ENCODE peak calls at places on chromosomes 13 and 19, in four cellular contexts. One of them, this sample, is unnamed.

GRCh38 chr19:11451942-11452813 is 16.7 kb downstream of the PRKCSH start:
- DNase-seq in tibial artery: no peak
- DNase-seq in endodermal cell: peak
- DNase-seq in body of pancreas: no peak
- DNase-seq in this sample: no peak

GRCh38 chr19:20968092-20968491 is 45.0 kb downstream of the ZNF85 start:
- DNase-seq in tibial artery: no peak
- DNase-seq in endodermal cell: no peak
- DNase-seq in body of pancreas: no peak
- DNase-seq in this sample: no peak

GRCh38 chr13:108551674-108552073 is 77.7 kb upstream of the MYO16 start:
- DNase-seq in tibial artery: no peak
- DNase-seq in endodermal cell: no peak
- DNase-seq in body of pancreas: no peak
- DNase-seq in this sample: no peak

GRCh38 chr19:15623711-15624318 is 8.8 kb downstream of the CYP4F8 start:
- DNase-seq in tibial artery: no peak
- DNase-seq in endodermal cell: peak
- DNase-seq in body of pancreas: no peak
- DNase-seq in this sample: no peak

GRCh38 chr13:49099513-49099877 is 120.6 kb upstream of the MLNR start:
- DNase-seq in tibial artery: no peak
- DNase-seq in endodermal cell: no peak
- DNase-seq in body of pancreas: no peak
- DNase-seq in this sample: no peak

GRCh38 chr13:20495087-20496023 is 30.3 kb downstream of the CRYL1 start:
- DNase-seq in tibial artery: no peak
- DNase-seq in endodermal cell: peak
- DNase-seq in body of pancreas: peak
- DNase-seq in this sample: peak

GRCh38 chr13:105611424-105611823 is 924.0 kb downstream of the EFNB2 start:
- DNase-seq in tibial artery: no peak
- DNase-seq in endodermal cell: no peak
- DNase-seq in body of pancreas: no peak
- DNase-seq in this sample: peak

GRCh38 chr19:4233282-4233853 is 4.0 kb downstream of the EBI3 start:
- DNase-seq in tibial artery: no peak
- DNase-seq in endodermal cell: peak
- DNase-seq in body of pancreas: peak
- DNase-seq in this sample: peak

GRCh38 chr19:7789447-7789846 is 26.4 kb downstream of the CLEC4M start:
- DNase-seq in tibial artery: no peak
- DNase-seq in endodermal cell: peak
- DNase-seq in body of pancreas: no peak
- DNase-seq in this sample: no peak

GRCh38 chr19:58020129-58020528 is 13.7 kb upstream of the ZSCAN1 start:
- DNase-seq in tibial artery: peak
- DNase-seq in endodermal cell: no peak
- DNase-seq in body of pancreas: no peak
- DNase-seq in this sample: no peak

GRCh38 chr19:28966737-28967401 is 246.1 kb downstream of the UQCRFS1 start:
- DNase-seq in tibial artery: no peak
- DNase-seq in endodermal cell: peak
- DNase-seq in body of pancreas: no peak
- DNase-seq in this sample: peak

GRCh38 chr19:35524181-35524838 is 3.8 kb downstream of the SBSN start:
- DNase-seq in tibial artery: no peak
- DNase-seq in endodermal cell: peak
- DNase-seq in body of pancreas: no peak
- DNase-seq in this sample: no peak

GRCh38 chr13:71964491-71965108 is 97.6 kb upstream of the DACH1 start:
- DNase-seq in tibial artery: no peak
- DNase-seq in endodermal cell: peak
- DNase-seq in body of pancreas: no peak
- DNase-seq in this sample: no peak

GRCh38 chr19:31529121-31529520 is 179.9 kb upstream of the TSHZ3 start:
- DNase-seq in tibial artery: no peak
- DNase-seq in endodermal cell: no peak
- DNase-seq in body of pancreas: no peak
- DNase-seq in this sample: no peak

DNA sequence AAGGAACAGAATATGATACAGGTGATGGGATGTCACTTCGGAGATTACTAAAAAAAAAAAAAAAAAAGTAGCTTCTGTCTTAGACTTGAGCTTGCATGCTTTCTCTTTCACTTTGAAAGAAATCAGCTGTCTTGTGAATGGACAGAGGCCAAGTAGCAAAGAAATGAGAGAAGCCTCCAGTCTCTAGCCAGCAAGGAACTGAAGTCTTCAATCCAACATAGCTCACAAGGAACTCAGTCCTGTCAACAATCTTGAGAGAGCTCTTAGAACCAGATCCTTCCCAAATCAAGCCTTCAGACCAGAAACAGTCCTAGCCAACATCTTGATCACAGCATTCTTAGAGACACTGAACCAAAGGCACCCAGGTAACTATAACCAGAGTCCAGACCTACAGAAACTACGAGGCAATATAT is 7.7 kb downstream of the N4BP2L2 start:
- DNase-seq in tibial artery: no peak
- DNase-seq in endodermal cell: no peak
- DNase-seq in body of pancreas: peak
- DNase-seq in this sample: peak
- H3K4me3 ChIP-seq in tibial artery: no peak
- H3K4me3 ChIP-seq in endodermal cell: no peak
- H3K4me3 ChIP-seq in body of pancreas: no peak
- H3K4me3 ChIP-seq in this sample: peak

DNA sequence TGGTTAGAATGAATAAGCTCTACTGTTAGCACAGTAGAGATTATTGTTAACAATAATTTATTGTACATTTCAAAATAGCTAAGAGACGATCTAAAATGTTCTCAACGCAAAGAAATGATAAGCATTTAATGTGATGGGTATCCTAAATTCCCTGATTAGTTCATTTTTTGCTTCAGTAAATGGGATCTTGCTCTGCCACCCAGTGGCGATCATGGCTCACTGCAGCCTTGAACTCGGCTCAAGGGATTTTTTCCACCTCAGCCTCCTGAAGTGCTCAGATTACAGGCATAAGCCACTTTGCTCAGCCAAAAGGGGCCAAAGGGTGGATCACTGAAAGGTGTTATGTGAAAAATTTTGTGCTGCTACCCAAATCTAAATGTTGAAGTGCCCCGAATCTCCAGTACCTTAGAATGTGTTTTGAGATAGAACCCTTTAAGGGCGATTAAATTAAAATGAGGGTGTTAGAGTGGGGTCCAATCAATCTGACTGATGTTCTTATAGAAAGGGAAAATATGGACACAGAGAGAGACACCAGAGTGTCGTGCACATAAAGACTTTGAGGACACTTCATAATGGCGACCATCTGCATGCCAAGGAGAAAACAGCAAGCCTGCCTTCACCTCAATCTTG is 31.5 kb upstream of the ZNF766 start:
- DNase-seq in tibial artery: peak
- DNase-seq in endodermal cell: peak
- DNase-seq in body of pancreas: peak
- DNase-seq in this sample: peak
- TF ChIP-seq CTCF in tibial artery: peak
- TF ChIP-seq CTCF in endodermal cell: peak
- TF ChIP-seq CTCF in body of pancreas: peak
- TF ChIP-seq CTCF in this sample: peak

DNA sequence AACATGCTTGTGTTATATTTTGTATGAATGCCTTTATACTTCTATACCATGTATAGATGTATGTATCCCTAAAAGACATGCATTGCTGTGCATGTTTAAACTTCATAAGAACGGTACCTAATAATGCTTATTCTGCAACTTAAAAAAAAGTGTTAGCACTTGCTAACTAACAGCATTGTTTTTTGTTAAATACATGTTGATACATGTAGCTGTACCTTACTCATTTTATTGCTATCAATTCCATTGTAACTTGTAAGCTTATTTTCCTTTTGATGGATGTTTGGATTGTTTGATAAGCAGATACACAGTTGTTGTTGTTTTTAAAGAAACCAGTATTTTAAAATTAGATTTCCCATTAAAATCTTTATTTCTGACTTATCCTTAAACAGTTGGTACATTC is 53.8 kb downstream of the CDK8 start:
- DNase-seq in tibial artery: no peak
- DNase-seq in endodermal cell: no peak
- DNase-seq in body of pancreas: no peak
- DNase-seq in this sample: no peak
- H3K4me3 ChIP-seq in tibial artery: no peak
- H3K4me3 ChIP-seq in endodermal cell: no peak
- H3K4me3 ChIP-seq in body of pancreas: no peak
- H3K4me3 ChIP-seq in this sample: no peak

GRCh38 chr19:17490411-17490810 is 20.1 kb downstream of the SLC27A1 start:
- DNase-seq in tibial artery: no peak
- DNase-seq in endodermal cell: no peak
- DNase-seq in body of pancreas: no peak
- DNase-seq in this sample: no peak

GRCh38 chr19:17487240-17488121 is 17.2 kb downstream of the SLC27A1 start:
- DNase-seq in tibial artery: no peak
- DNase-seq in endodermal cell: no peak
- DNase-seq in body of pancreas: no peak
- DNase-seq in this sample: no peak

GRCh38 chr19:17489392-17490030 is 19.2 kb downstream of the SLC27A1 start:
- DNase-seq in tibial artery: no peak
- DNase-seq in endodermal cell: no peak
- DNase-seq in body of pancreas: no peak
- DNase-seq in this sample: no peak

GRCh38 chr19:17486545-17486944 is 16.2 kb downstream of the SLC27A1 start:
- DNase-seq in tibial artery: no peak
- DNase-seq in endodermal cell: no peak
- DNase-seq in body of pancreas: no peak
- DNase-seq in this sample: no peak

DNA sequence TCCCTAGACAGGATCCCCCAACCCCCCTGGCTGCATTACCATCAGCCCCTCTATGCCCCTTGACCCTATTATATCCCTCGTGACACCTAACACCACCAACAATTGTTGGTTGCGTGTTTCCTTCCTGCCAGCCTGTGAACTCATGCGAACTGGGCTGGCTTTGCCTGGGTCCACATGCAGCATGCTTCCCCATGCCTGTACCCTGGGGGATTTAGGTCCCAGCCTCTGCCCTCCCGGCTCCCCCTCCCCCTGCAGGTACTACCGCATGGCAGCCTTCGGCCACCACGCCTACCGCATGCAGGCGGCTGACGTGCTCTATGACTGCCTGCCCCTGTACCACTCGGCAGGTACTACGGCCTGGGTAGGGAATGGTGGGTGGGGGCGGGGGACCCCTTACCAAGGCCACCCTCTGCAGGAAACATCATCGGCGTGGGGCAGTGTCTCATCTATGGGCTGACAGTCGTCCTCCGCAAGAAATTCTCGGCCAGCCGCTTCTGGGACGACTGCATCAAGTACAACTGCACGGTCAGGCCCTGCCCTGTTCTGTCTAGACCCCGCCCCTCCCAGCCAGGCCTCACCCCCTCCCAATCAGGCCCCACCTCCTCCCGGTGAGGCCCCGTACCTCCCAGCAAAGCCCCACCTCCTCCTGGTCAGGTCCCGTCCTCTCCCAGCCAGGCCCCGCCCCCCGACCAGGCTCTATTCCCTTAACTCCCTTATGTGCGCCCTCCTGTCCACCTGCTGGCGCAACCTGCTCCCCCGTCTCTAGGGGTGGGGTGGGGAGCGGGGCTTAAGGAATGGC is 18.5 kb downstream of the SLC27A1 start:
- DNase-seq in tibial artery: peak
- DNase-seq in endodermal cell: peak
- DNase-seq in body of pancreas: peak
- DNase-seq in this sample: peak
- TF ChIP-seq CTCF in tibial artery: no peak
- TF ChIP-seq CTCF in endodermal cell: peak
- TF ChIP-seq CTCF in body of pancreas: peak
- TF ChIP-seq CTCF in this sample: no peak

GRCh38 chr19:46603195-46603637 is 2.1 kb downstream of the CALM3 start:
- DNase-seq in tibial artery: peak
- DNase-seq in endodermal cell: peak
- DNase-seq in body of pancreas: peak
- DNase-seq in this sample: no peak
- H3K4me3 ChIP-seq in tibial artery: peak
- H3K4me3 ChIP-seq in endodermal cell: peak
- H3K4me3 ChIP-seq in body of pancreas: no peak
- H3K4me3 ChIP-seq in this sample: peak

DNA sequence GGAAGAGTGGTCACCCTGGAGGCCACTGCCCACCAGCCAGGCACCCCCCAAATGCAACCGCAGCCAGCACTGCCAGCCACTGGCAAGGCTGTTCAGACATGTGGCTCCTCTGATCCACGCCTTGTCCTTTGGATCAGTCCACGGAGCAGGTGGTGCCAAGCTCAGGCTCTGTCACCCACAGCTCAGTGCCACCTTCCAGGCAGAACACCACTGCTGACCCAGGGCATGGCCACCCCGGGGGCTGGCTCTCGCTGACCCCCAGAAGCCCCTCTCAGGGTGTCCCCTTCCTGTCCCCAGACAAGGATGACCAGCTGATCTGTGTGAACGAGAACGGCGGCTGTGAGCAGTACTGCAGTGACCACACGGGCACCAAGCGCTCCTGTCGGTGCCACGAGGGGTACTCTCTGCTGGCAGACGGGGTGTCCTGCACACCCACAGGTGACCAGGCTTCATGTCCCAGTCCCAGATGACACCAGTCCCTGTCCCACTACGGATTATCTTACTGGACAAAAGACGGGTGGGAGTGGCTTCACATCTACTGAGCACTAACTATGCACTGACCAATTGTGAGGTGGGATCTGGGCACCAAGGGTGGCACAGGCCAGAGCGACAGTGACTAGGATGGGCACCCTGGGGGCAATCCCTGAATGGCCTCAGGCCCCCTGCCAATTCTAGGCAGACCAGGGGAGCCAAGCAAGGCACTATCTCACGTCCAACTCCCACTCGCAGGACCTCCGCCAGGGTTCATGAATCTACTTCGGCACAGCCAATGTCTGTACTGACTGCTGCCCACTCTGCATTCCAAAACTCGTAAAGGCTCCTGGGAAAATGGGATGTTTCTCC is 7.0 kb upstream of the F10 start:
- DNase-seq in tibial artery: peak
- DNase-seq in endodermal cell: peak
- DNase-seq in body of pancreas: peak
- DNase-seq in this sample: no peak
- TF ChIP-seq CTCF in tibial artery: no peak
- TF ChIP-seq CTCF in endodermal cell: no peak
- TF ChIP-seq CTCF in body of pancreas: no peak
- TF ChIP-seq CTCF in this sample: no peak

GRCh38 chr19:33511346-33511745 is 10.2 kb downstream of the PEPD start:
- DNase-seq in tibial artery: no peak
- DNase-seq in endodermal cell: no peak
- DNase-seq in body of pancreas: no peak
- DNase-seq in this sample: no peak

GRCh38 chr19:33512021-33512420 is 9.6 kb downstream of the PEPD start:
- DNase-seq in tibial artery: no peak
- DNase-seq in endodermal cell: no peak
- DNase-seq in body of pancreas: no peak
- DNase-seq in this sample: no peak

GRCh38 chr19:33509774-33510173 is 11.8 kb downstream of the PEPD start:
- DNase-seq in tibial artery: no peak
- DNase-seq in endodermal cell: no peak
- DNase-seq in body of pancreas: no peak
- DNase-seq in this sample: no peak

GRCh38 chr19:33508941-33509614 is 12.5 kb downstream of the PEPD start:
- DNase-seq in tibial artery: no peak
- DNase-seq in endodermal cell: no peak
- DNase-seq in body of pancreas: no peak
- DNase-seq in this sample: peak

GRCh38 chr19:33510728-33511255 is 10.8 kb downstream of the PEPD start:
- DNase-seq in tibial artery: no peak
- DNase-seq in endodermal cell: no peak
- DNase-seq in body of pancreas: no peak
- DNase-seq in this sample: no peak
- H3K4me3 ChIP-seq in tibial artery: no peak
- H3K4me3 ChIP-seq in endodermal cell: no peak
- H3K4me3 ChIP-seq in body of pancreas: no peak
- H3K4me3 ChIP-seq in this sample: no peak